ENCODE peak calls at places on chromosome 7, in five cellular contexts. One of them, this sample, is unnamed.

GRCh38 chr7:16803881-16804673 is 722 bp downstream of the AGR2 start:
- DNase-seq in AG04449: no peak
- DNase-seq in SK-N-SH: no peak
- DNase-seq in ovary: no peak
- DNase-seq in CD8-positive, alpha-beta T cell: no peak
- DNase-seq in this sample: no peak

GRCh38 chr7:37349979-37350590 is 98.6 kb downstream of the ELMO1 start:
- DNase-seq in CD8-positive, alpha-beta T cell: no peak
- DNase-seq in ovary: no peak
- DNase-seq in SK-N-SH: no peak
- DNase-seq in AG04449: no peak
- DNase-seq in this sample: no peak

GRCh38 chr7:156026076-156027002 is 214.1 kb upstream of the SHH start:
- DNase-seq in CD8-positive, alpha-beta T cell: no peak
- DNase-seq in AG04449: no peak
- DNase-seq in SK-N-SH: no peak
- DNase-seq in ovary: no peak
- DNase-seq in this sample: no peak

GRCh38 chr7:17234398-17235021 is 63.9 kb upstream of the AHR start:
- DNase-seq in AG04449: peak; percentile 73
- DNase-seq in CD8-positive, alpha-beta T cell: peak; percentile 52
- DNase-seq in ovary: no peak
- DNase-seq in SK-N-SH: no peak
- DNase-seq in this sample: peak; percentile 83

GRCh38 chr7:40717242-40717641 is 582.4 kb downstream of the SUGCT start:
- DNase-seq in SK-N-SH: peak; percentile 51
- DNase-seq in ovary: peak; percentile 53
- DNase-seq in AG04449: no peak
- DNase-seq in CD8-positive, alpha-beta T cell: no peak
- DNase-seq in this sample: peak; percentile 90

GRCh38 chr7:80614911-80615310 is 23.5 kb upstream of the CD36 start:
- DNase-seq in AG04449: no peak
- DNase-seq in SK-N-SH: no peak
- DNase-seq in CD8-positive, alpha-beta T cell: no peak
- DNase-seq in ovary: no peak
- DNase-seq in this sample: peak; percentile 42

GRCh38 chr7:22698762-22699161 is 28.2 kb upstream of the IL6 start:
- DNase-seq in CD8-positive, alpha-beta T cell: no peak
- DNase-seq in SK-N-SH: no peak
- DNase-seq in ovary: no peak
- DNase-seq in AG04449: no peak
- DNase-seq in this sample: no peak

GRCh38 chr7:81669476-81670105 is 100.3 kb downstream of the HGF start:
- DNase-seq in AG04449: no peak
- DNase-seq in CD8-positive, alpha-beta T cell: no peak
- DNase-seq in ovary: no peak
- DNase-seq in SK-N-SH: no peak
- DNase-seq in this sample: no peak

GRCh38 chr7:25759748-25760147 is 392.2 kb upstream of the NFE2L3 start:
- DNase-seq in ovary: no peak
- DNase-seq in SK-N-SH: no peak
- DNase-seq in AG04449: no peak
- DNase-seq in CD8-positive, alpha-beta T cell: no peak
- DNase-seq in this sample: no peak

GRCh38 chr7:17242504-17242903 is 55.9 kb upstream of the AHR start:
- DNase-seq in AG04449: no peak
- DNase-seq in ovary: no peak
- DNase-seq in SK-N-SH: no peak
- DNase-seq in CD8-positive, alpha-beta T cell: no peak
- DNase-seq in this sample: no peak

GRCh38 chr7:80139179-80139578 is 4.5 kb downstream of the GNAI1 start:
- DNase-seq in AG04449: no peak
- DNase-seq in SK-N-SH: no peak
- DNase-seq in ovary: no peak
- DNase-seq in CD8-positive, alpha-beta T cell: no peak
- DNase-seq in this sample: no peak

GRCh38 chr7:19958309-19958896 is 185.0 kb upstream of the TMEM196 start:
- DNase-seq in CD8-positive, alpha-beta T cell: no peak
- DNase-seq in SK-N-SH: no peak
- DNase-seq in AG04449: peak; percentile 26
- DNase-seq in ovary: no peak
- DNase-seq in this sample: peak; percentile 51

GRCh38 chr7:94440460-94441039 is 45.9 kb downstream of the COL1A2 start:
- DNase-seq in ovary: no peak
- DNase-seq in CD8-positive, alpha-beta T cell: no peak
- DNase-seq in AG04449: no peak
- DNase-seq in SK-N-SH: no peak
- DNase-seq in this sample: no peak

GRCh38 chr7:27901028-27901760 is 161.2 kb downstream of the TAX1BP1 start:
- DNase-seq in CD8-positive, alpha-beta T cell: no peak
- DNase-seq in SK-N-SH: no peak
- DNase-seq in ovary: no peak
- DNase-seq in AG04449: no peak
- DNase-seq in this sample: peak; percentile 34

GRCh38 chr7:71419546-71420337 is 287.8 kb downstream of the GALNT17 start:
- DNase-seq in AG04449: no peak
- DNase-seq in ovary: no peak
- DNase-seq in CD8-positive, alpha-beta T cell: no peak
- DNase-seq in SK-N-SH: no peak
- DNase-seq in this sample: no peak
- H3K4me3 ChIP-seq in AG04449: no peak overlapping the region
- H3K4me3 ChIP-seq in ovary: no peak overlapping the region
- H3K4me3 ChIP-seq in CD8-positive, alpha-beta T cell: no peak overlapping the region
- H3K4me3 ChIP-seq in SK-N-SH: no peak overlapping the region
- H3K4me3 ChIP-seq in this sample: no peak overlapping the region

DNA sequence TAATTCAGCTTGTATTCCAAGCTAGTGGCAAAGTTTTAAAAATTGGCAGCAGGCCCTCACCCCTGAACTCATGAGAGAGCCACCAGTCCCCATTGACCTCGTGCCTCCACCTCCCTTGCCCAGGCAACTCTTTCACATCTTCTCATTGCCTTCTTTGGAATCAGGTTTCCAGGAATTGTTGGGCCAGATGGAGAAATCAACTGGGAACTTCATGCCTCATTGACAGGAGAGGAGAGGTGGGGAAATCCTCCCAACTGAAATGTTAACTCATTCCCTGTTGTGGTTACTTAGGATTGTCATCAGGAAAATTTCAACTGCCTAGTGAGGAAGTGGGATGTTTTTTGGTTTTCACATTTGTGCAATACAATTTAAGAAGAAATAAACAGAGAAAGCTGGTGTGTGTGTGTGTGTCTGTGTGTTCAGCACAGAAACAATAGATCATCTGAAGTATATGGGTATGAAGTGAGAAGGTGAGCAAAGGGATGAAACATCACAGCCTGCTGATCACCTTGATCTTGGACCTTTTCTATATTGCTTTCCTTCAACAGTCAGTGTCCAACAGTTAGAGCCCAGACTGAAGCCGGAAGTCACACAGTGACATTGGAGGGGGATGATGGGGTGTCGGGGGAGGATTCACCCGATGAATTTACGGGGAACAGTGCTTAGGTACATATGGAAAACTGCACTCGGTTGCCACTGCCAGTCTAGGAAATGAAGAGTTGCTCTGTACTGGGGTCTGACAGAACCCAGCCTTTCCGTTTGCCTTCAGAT is 106.8 kb upstream of the INHBA start:
- DNase-seq in ovary: no peak
- DNase-seq in CD8-positive, alpha-beta T cell: no peak
- DNase-seq in SK-N-SH: no peak
- DNase-seq in AG04449: no peak
- DNase-seq in this sample: peak; percentile 59
- H3K4me3 ChIP-seq in ovary: no peak overlapping the region
- H3K4me3 ChIP-seq in CD8-positive, alpha-beta T cell: no peak overlapping the region
- H3K4me3 ChIP-seq in SK-N-SH: no peak overlapping the region
- H3K4me3 ChIP-seq in AG04449: no peak overlapping the region
- H3K4me3 ChIP-seq in this sample: no peak overlapping the region

GRCh38 chr7:44050121-44050914 is 5.8 kb downstream of the DBNL start:
- DNase-seq in SK-N-SH: no peak
- DNase-seq in ovary: no peak
- DNase-seq in AG04449: no peak
- DNase-seq in CD8-positive, alpha-beta T cell: no peak
- DNase-seq in this sample: no peak
- H3K4me3 ChIP-seq in SK-N-SH: no peak overlapping the region
- H3K4me3 ChIP-seq in ovary: no peak overlapping the region
- H3K4me3 ChIP-seq in AG04449: no peak overlapping the region
- H3K4me3 ChIP-seq in CD8-positive, alpha-beta T cell: no peak overlapping the region
- H3K4me3 ChIP-seq in this sample: no peak overlapping the region

GRCh38 chr7:143265017-143265693 is 1.9 kb downstream of the GSTK1 start:
- DNase-seq in ovary: no peak
- DNase-seq in AG04449: no peak
- DNase-seq in CD8-positive, alpha-beta T cell: no peak
- DNase-seq in SK-N-SH: no peak
- DNase-seq in this sample: no peak
- H3K4me3 ChIP-seq in ovary: no peak overlapping the region
- H3K4me3 ChIP-seq in AG04449: no peak overlapping the region
- H3K4me3 ChIP-seq in CD8-positive, alpha-beta T cell: no peak overlapping the region
- H3K4me3 ChIP-seq in SK-N-SH: no peak overlapping the region
- H3K4me3 ChIP-seq in this sample: no peak overlapping the region

GRCh38 chr7:6478186-6478585 is 30.4 kb upstream of the DAGLB start:
- DNase-seq in CD8-positive, alpha-beta T cell: no peak
- DNase-seq in AG04449: no peak
- DNase-seq in SK-N-SH: no peak
- DNase-seq in ovary: no peak
- DNase-seq in this sample: no peak

GRCh38 chr7:6481445-6481844 is 33.7 kb upstream of the DAGLB start:
- DNase-seq in CD8-positive, alpha-beta T cell: no peak
- DNase-seq in ovary: no peak
- DNase-seq in AG04449: no peak
- DNase-seq in SK-N-SH: no peak
- DNase-seq in this sample: no peak

GRCh38 chr7:6482307-6482706 is 34.6 kb upstream of the DAGLB start:
- DNase-seq in SK-N-SH: no peak
- DNase-seq in ovary: no peak
- DNase-seq in AG04449: no peak
- DNase-seq in CD8-positive, alpha-beta T cell: no peak
- DNase-seq in this sample: no peak

GRCh38 chr7:6479067-6479466 is 31.3 kb upstream of the DAGLB start:
- DNase-seq in ovary: no peak
- DNase-seq in CD8-positive, alpha-beta T cell: peak; percentile 9
- DNase-seq in AG04449: no peak
- DNase-seq in SK-N-SH: no peak
- DNase-seq in this sample: no peak

GRCh38 chr7:6480323-6480660 is 32.5 kb upstream of the DAGLB start:
- DNase-seq in SK-N-SH: no peak
- DNase-seq in CD8-positive, alpha-beta T cell: no peak
- DNase-seq in ovary: no peak
- DNase-seq in AG04449: no peak
- DNase-seq in this sample: no peak
- H3K4me3 ChIP-seq in SK-N-SH: no peak overlapping the region
- H3K4me3 ChIP-seq in CD8-positive, alpha-beta T cell: no peak overlapping the region
- H3K4me3 ChIP-seq in ovary: no peak overlapping the region
- H3K4me3 ChIP-seq in AG04449: no peak overlapping the region
- H3K4me3 ChIP-seq in this sample: no peak overlapping the region

DNA sequence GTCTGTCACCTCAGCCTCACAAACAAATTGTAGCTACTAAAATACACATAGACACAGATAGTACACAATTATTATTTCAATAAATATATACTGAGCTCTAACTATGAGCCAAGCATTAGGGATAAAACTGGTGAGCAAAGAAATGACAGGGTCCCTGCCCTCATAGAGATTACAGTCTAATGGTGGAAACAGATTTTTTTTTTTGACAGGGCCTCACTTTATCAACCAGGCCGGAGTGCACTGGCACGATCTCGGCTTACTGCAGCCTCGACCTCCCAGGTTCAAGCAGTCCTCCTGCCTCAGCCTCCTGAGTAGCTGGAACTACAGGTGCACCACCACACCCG is 695 bp upstream of the RBM28 start:
- DNase-seq in AG04449: no peak
- DNase-seq in ovary: no peak
- DNase-seq in SK-N-SH: no peak
- DNase-seq in CD8-positive, alpha-beta T cell: no peak
- DNase-seq in this sample: no peak
- H3K4me3 ChIP-seq in AG04449: no peak overlapping the region
- H3K4me3 ChIP-seq in ovary: no peak overlapping the region
- H3K4me3 ChIP-seq in SK-N-SH: no peak overlapping the region
- H3K4me3 ChIP-seq in CD8-positive, alpha-beta T cell: no peak overlapping the region
- H3K4me3 ChIP-seq in this sample: no peak overlapping the region

GRCh38 chr7:130961128-130961601 is 227.2 kb upstream of the KLF14 start:
- DNase-seq in AG04449: peak; percentile 57
- DNase-seq in SK-N-SH: no peak
- DNase-seq in ovary: no peak
- DNase-seq in CD8-positive, alpha-beta T cell: peak; percentile 51
- DNase-seq in this sample: no peak
- H3K4me3 ChIP-seq in AG04449: peak overlapping the region; percentile 45
- H3K4me3 ChIP-seq in SK-N-SH: peak overlapping the region; percentile 43
- H3K4me3 ChIP-seq in ovary: no peak overlapping the region
- H3K4me3 ChIP-seq in CD8-positive, alpha-beta T cell: peak overlapping the region; percentile 35
- H3K4me3 ChIP-seq in this sample: peak overlapping the region; percentile 14

This sample was measured in skeletal muscle cell.